ENCODE peak calls at places on chromosomes 13 and 19, in six cellular contexts. One of them, this sample, is unnamed.
A peak's percentile ranks its signal among the peaks of the same experiment; 100 is the strongest.

GRCh38 chr13:80361883-80362327 is 21.0 kb upstream of the SPRY2 start:
- DNase-seq in SW 1271: peak; percentile 6
- DNase-seq in substantia nigra: no peak
- DNase-seq in hypothalamus: peak; percentile 23
- DNase-seq in Kasumi-1: peak; percentile 47
- DNase-seq in ELR: peak; percentile 13
- DNase-seq in this sample: no peak

GRCh38 chr13:80778302-80778701 is 437.4 kb upstream of the SPRY2 start:
- DNase-seq in SW 1271: no peak
- DNase-seq in substantia nigra: no peak
- DNase-seq in hypothalamus: no peak
- DNase-seq in Kasumi-1: no peak
- DNase-seq in ELR: no peak
- DNase-seq in this sample: no peak

GRCh38 chr13:81406639-81407292 is 1065.8 kb upstream of the SPRY2 start:
- DNase-seq in SW 1271: no peak
- DNase-seq in substantia nigra: no peak
- DNase-seq in hypothalamus: no peak
- DNase-seq in Kasumi-1: no peak
- DNase-seq in ELR: peak; percentile 6
- DNase-seq in this sample: no peak

GRCh38 chr19:40321566-40322270 is 26.5 kb downstream of the C19orf47 start:
- DNase-seq in SW 1271: no peak
- DNase-seq in substantia nigra: no peak
- DNase-seq in hypothalamus: no peak
- DNase-seq in Kasumi-1: no peak
- DNase-seq in ELR: no peak
- DNase-seq in this sample: no peak

GRCh38 chr13:59776924-59777690 is 386.6 kb downstream of the DIAPH3 start:
- DNase-seq in SW 1271: peak; percentile 62
- DNase-seq in substantia nigra: no peak
- DNase-seq in hypothalamus: no peak
- DNase-seq in Kasumi-1: no peak
- DNase-seq in ELR: peak; percentile 93
- DNase-seq in this sample: peak; percentile 61

GRCh38 chr13:67119481-67119883 is 110.7 kb downstream of the PCDH9 start:
- DNase-seq in SW 1271: no peak
- DNase-seq in substantia nigra: no peak
- DNase-seq in hypothalamus: no peak
- DNase-seq in Kasumi-1: no peak
- DNase-seq in ELR: peak; percentile 95
- DNase-seq in this sample: peak; percentile 61

GRCh38 chr13:77767413-77767812 is 69.9 kb downstream of the SLAIN1 start:
- DNase-seq in SW 1271: no peak
- DNase-seq in substantia nigra: no peak
- DNase-seq in hypothalamus: no peak
- DNase-seq in Kasumi-1: peak; percentile 90
- DNase-seq in ELR: no peak
- DNase-seq in this sample: no peak

GRCh38 chr13:100112186-100112838 is 23.4 kb downstream of the PCCA start:
- DNase-seq in SW 1271: no peak
- DNase-seq in substantia nigra: no peak
- DNase-seq in hypothalamus: no peak
- DNase-seq in Kasumi-1: no peak
- DNase-seq in ELR: no peak
- DNase-seq in this sample: no peak

GRCh38 chr19:19059837-19060611 is 3.8 kb upstream of the SLC25A42 start:
- DNase-seq in SW 1271: no peak
- DNase-seq in substantia nigra: no peak
- DNase-seq in hypothalamus: no peak
- DNase-seq in Kasumi-1: no peak
- DNase-seq in ELR: no peak
- DNase-seq in this sample: no peak

GRCh38 chr19:7170983-7171382 is 101.5 kb downstream of the ZNF557 start:
- DNase-seq in SW 1271: no peak
- DNase-seq in substantia nigra: no peak
- DNase-seq in hypothalamus: no peak
- DNase-seq in Kasumi-1: no peak
- DNase-seq in ELR: no peak
- DNase-seq in this sample: no peak

GRCh38 chr19:2223391-2223790 is 12.7 kb downstream of the PLEKHJ1 start:
- DNase-seq in SW 1271: no peak
- DNase-seq in substantia nigra: no peak
- DNase-seq in hypothalamus: no peak
- DNase-seq in Kasumi-1: no peak
- DNase-seq in ELR: no peak
- DNase-seq in this sample: no peak

GRCh38 chr13:47794963-47795362 is 206.1 kb downstream of the SUCLA2 start:
- DNase-seq in SW 1271: no peak
- DNase-seq in substantia nigra: no peak
- DNase-seq in hypothalamus: no peak
- DNase-seq in Kasumi-1: peak; percentile 20
- DNase-seq in ELR: peak; percentile 56
- DNase-seq in this sample: peak; percentile 26

GRCh38 chr19:37981785-37982475 is 74.9 kb downstream of the SIPA1L3 start:
- DNase-seq in SW 1271: no peak
- DNase-seq in substantia nigra: no peak
- DNase-seq in hypothalamus: no peak
- DNase-seq in Kasumi-1: no peak
- DNase-seq in ELR: no peak
- DNase-seq in this sample: no peak